ENCODE peak calls at places on chromosomes 12 and 14, in five cellular contexts. J is EH; H is activated T-cell treated with anti-CD3 and anti-CD28 coated beads, Interleukin-2, amount 50 U/mL, for 72 hours; Y is lower lobe of right lung; N is substantia nigra. P is an unnamed sample.

GRCh38 chr12:120961604-120962486 is 16.5 kb upstream of the HNF1A start:
- DNase-seq in J (no peak), H (no peak), Y (no peak), N (no peak), P (no peak)

GRCh38 chr12:2876431-2877046 is 435 bp downstream of the FOXM1 start:
- DNase-seq in J (peak; percentile 43), H (peak; percentile 31), Y (no peak), N (no peak), P (no peak)

GRCh38 chr14:105490318-105490571 is 801 bp upstream of the TEDC1 start:
- DNase-seq in J (no peak), H (no peak), Y (no peak), N (no peak), P (no peak)

GRCh38 chr12:105107176-105107496 is 395 bp upstream of the WASHC4 start:
- DNase-seq in J (peak; percentile 66), H (no peak), Y (no peak), N (no peak), P (peak; percentile 53)

GRCh38 chr14:92539875-92540274 is 26.3 kb downstream of the RIN3 start:
- DNase-seq in J (no peak), H (no peak), Y (peak; percentile 52), N (no peak), P (no peak)

GRCh38 chr12:18141583-18141982 is 51.6 kb upstream of the RERGL start:
- DNase-seq in J (peak; percentile 11), H (no peak), Y (no peak), N (no peak), P (no peak)

GRCh38 chr14:95683793-95684192 is 2.4 kb upstream of the TCL1B start:
- DNase-seq in J (peak; percentile 12), H (peak; percentile 39), Y (no peak), N (no peak), P (no peak)

GRCh38 chr14:57009585-57010515 is 199.6 kb upstream of the OTX2 start:
- DNase-seq in J (no peak), H (no peak), Y (no peak), N (no peak), P (no peak)

GRCh38 chr12:79691299-79692248 is 810 bp upstream of the PAWR start:
- DNase-seq in J (peak; percentile 94), H (no peak), Y (no peak), N (no peak), P (no peak)

GRCh38 chr12:89162704-89163261 is 189.5 kb downstream of the DUSP6 start:
- DNase-seq in J (peak; percentile 99), H (peak; percentile 78), Y (peak; percentile 70), N (no peak), P (peak; percentile 3)

GRCh38 chr14:61435563-61436337 is 114.4 kb downstream of the PRKCH start:
- DNase-seq in J (no peak), H (no peak), Y (no peak), N (no peak), P (no peak)

GRCh38 chr12:95796225-95796981 is 5.8 kb upstream of the NTN4 start:
- DNase-seq in J (peak; percentile 17), H (no peak), Y (peak; percentile 52), N (no peak), P (no peak)

GRCh38 chr12:93790472-93791152 is 113.4 kb downstream of the CRADD start:
- DNase-seq in J (peak; percentile 91), H (peak; percentile 21), Y (no peak), N (no peak), P (no peak)